ENCODE peak calls at places on chromosomes 7 and 10, in seven cellular contexts. S is lower leg skin, N is OCI-LY7, V is adrenal gland, Y is foreskin fibroblast, J is BJ, Z is endothelial cell. O is an unnamed sample.

GRCh38 chr10:100007239-100008141 is 2.3 kb downstream of the DNMBP start:
- DNase-seq in S (no peak), N (peak; percentile 70), V (no peak), Y (peak; percentile 46), J (no peak), Z (no peak), O (no peak)

GRCh38 chr7:5452937-5453540 is 29.4 kb upstream of the TNRC18 start:
- DNase-seq in S (no peak), N (no peak), V (no peak), Y (peak; percentile 84), J (no peak), Z (no peak), O (no peak)

GRCh38 chr10:72126184-72126871 is 38.0 kb upstream of the SPOCK2 start:
- DNase-seq in S (no peak), N (peak; percentile 62), V (no peak), Y (peak; percentile 78), J (no peak), Z (no peak), O (no peak)

GRCh38 chr7:18666107-18666728 is 170.7 kb downstream of the HDAC9 start:
- DNase-seq in S (peak; percentile 96), N (peak; percentile 85), V (peak; percentile 84), Y (peak; percentile 79), J (no peak), Z (peak; percentile 85), O (peak; percentile 84)

GRCh38 chr10:91077549-91078017 is 142.9 kb upstream of the PCGF5 start:
- DNase-seq in S (no peak), N (no peak), V (peak; percentile 90), Y (peak; percentile 14), J (no peak), Z (no peak), O (no peak)

GRCh38 chr7:140639366-140640053 is 1.1 kb downstream of the DENND2A start:
- DNase-seq in S (no peak), N (no peak), V (no peak), Y (peak; percentile 74), J (peak; percentile 66), Z (peak; percentile 32), O (no peak)

GRCh38 chr10:99852481-99853213 is 70.2 kb downstream of the ABCC2 start:
- DNase-seq in S (no peak), N (no peak), V (no peak), Y (no peak), J (no peak), Z (no peak), O (no peak)

GRCh38 chr10:124074471-124075109 is 18.8 kb downstream of the CHST15 start:
- DNase-seq in S (no peak), N (peak; percentile 65), V (peak; percentile 29), Y (no peak), J (no peak), Z (no peak), O (no peak)

GRCh38 chr7:112649560-112649959 is 140.6 kb downstream of the TMEM168 start:
- DNase-seq in S (no peak), N (no peak), V (no peak), Y (peak; percentile 64), J (no peak), Z (no peak), O (no peak)

GRCh38 chr7:18494821-18495408 is 634 bp upstream of the HDAC9 start:
- DNase-seq in S (no peak), N (no peak), V (no peak), Y (peak; percentile 63), J (peak; percentile 36), Z (no peak), O (no peak)

GRCh38 chr7:28588606-28589005 is 176.3 kb downstream of the CREB5 start:
- DNase-seq in S (no peak), N (no peak), V (no peak), Y (no peak), J (no peak), Z (no peak), O (no peak)

GRCh38 chr7:87344446-87344845 is 1.0 kb upstream of the CROT start:
- DNase-seq in S (no peak), N (peak; percentile 20), V (no peak), Y (peak; percentile 9), J (no peak), Z (no peak), O (no peak)

GRCh38 chr7:102295346-102296178 is 8.9 kb downstream of the SH2B2 start:
- DNase-seq in S (no peak), N (no peak), V (peak; percentile 49), Y (no peak), J (no peak), Z (no peak), O (no peak)

GRCh38 chr10:113578766-113579165 is 25.9 kb downstream of the HABP2 start:
- DNase-seq in S (no peak), N (no peak), V (no peak), Y (no peak), J (no peak), Z (no peak), O (no peak)

GRCh38 chr10:112898540-112899395 is 51.3 kb upstream of the TCF7L2 start:
- DNase-seq in S (no peak), N (no peak), V (peak; percentile 17), Y (peak; percentile 75), J (no peak), Z (peak; percentile 19), O (no peak)

GRCh38 chr7:117972606-117973005 is 99.4 kb upstream of the CTTNBP2 start:
- DNase-seq in S (no peak), N (no peak), V (no peak), Y (no peak), J (no peak), Z (no peak), O (no peak)

GRCh38 chr7:51311166-51311565 is 5.4 kb downstream of the COBL start:
- DNase-seq in S (peak; percentile 64), N (no peak), V (no peak), Y (no peak), J (no peak), Z (no peak), O (no peak)

GRCh38 chr7:51308738-51309102 is 7.9 kb downstream of the COBL start:
- DNase-seq in S (peak; percentile 54), N (no peak), V (no peak), Y (no peak), J (no peak), Z (no peak), O (peak; percentile 71)

GRCh38 chr7:51309361-51310130 is 7.1 kb downstream of the COBL start:
- DNase-seq in S (no peak), N (no peak), V (no peak), Y (no peak), J (no peak), Z (no peak), O (no peak)

GRCh38 chr7:51307811-51308737 is 8.5 kb downstream of the COBL start:
- DNase-seq in S (peak; percentile 12), N (no peak), V (no peak), Y (no peak), J (no peak), Z (no peak), O (no peak)

DNA sequence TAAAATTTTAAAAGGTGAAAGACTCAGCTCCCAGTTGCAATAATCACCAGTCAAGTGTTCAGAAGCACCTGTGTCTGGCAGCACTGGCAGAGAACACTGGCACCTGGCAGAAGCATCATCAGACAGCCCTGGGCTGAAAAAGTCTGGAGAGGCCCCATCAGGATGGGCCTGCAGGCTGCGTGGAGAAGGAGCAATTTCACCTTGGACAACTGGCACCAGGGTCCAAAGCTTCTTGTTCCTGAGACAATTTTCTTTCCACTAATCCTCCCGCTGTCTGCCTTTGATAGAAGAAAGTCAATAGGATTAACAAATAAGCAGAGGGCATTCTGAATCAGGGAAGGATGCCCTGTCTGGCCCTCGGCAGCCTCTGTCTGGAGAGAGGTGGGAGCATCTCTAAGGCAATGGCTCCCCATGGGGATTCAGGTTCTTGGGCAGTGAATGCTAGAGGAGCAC is 6.5 kb downstream of the COBL start:
- DNase-seq in S (peak; percentile 57), N (no peak), V (no peak), Y (no peak), J (no peak), Z (no peak), O (peak; percentile 67)
- TF ChIP-seq CTCF in S (no peak), N (no peak), V (no peak), Y (no peak), J (no peak), Z (no peak), O (no peak)

DNA sequence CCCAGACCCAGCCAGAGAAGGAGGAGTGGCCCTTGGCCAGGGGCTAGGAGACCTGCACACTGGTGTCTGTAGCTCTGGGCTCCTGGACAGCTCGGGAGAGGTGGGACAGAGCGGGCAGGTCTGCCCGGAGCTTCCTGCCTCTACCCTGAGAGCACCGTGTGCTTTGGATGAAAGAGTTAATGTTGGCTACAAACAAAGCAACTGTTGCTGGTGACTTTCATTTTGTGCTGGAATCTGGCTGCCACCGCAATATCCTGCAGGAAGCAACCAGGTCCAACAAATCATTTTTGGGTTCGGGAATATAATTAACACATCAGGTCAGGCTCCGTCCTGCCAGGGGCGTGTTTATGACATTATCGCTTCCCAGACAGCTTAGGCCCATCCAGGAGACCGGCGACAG is 441.8 kb upstream of the MKI67 start:
- DNase-seq in S (peak; percentile 45), N (no peak), V (no peak), Y (no peak), J (no peak), Z (no peak), O (peak; percentile 68)
- TF ChIP-seq CTCF in S (no peak), N (no peak), V (no peak), Y (no peak), J (no peak), Z (no peak), O (no peak)

GRCh38 chr10:125331056-125331455 is 170.7 kb upstream of the CTBP2 start:
- DNase-seq in S (no peak), N (no peak), V (no peak), Y (no peak), J (no peak), Z (no peak), O (no peak)
- TF ChIP-seq CTCF in S (no peak), N (no peak), V (no peak), Y (no peak), J (no peak), Z (no peak), O (no peak)

DNA sequence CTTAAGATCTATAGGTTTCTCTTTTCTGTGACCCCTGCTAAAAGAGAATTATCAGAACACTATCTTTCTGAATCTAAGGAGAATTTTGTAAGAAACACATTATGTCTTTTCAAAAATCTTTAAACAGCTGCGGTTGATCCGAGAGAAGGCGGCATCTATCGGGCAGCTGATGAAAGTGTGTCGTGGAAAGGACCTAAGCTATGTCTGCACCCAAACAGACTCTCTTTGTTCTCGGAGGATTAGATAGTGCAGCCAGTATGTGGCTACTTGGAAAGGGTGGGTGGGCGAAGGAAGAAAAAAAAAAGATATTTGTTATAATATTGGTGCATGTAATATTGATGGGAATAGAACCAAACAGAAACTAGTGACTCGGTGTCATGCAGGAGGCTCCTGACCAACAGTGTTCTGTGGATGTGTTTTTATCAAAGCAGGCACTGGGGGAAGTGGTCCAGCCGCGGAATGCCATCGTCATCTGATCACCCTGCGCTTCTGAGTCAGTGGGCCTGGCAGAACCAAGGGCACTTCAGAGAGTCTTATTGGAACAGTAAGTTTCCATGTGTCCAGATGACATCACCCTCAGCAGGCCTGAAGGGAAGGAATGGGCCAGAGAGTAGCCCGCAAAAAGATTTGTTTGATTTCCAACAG is 509.7 kb upstream of the AKR1E2 start:
- DNase-seq in S (peak; percentile 91), N (no peak), V (no peak), Y (peak; percentile 97), J (peak; percentile 32), Z (no peak), O (no peak)
- TF ChIP-seq CTCF in S (no peak), N (no peak), V (no peak), Y (no peak), J (peak; percentile 30), Z (no peak), O (peak; percentile 39)

GRCh38 chr10:117449636-117450035 is 74.4 kb upstream of the PDZD8 start:
- DNase-seq in S (no peak), N (no peak), V (no peak), Y (peak; percentile 38), J (no peak), Z (no peak), O (no peak)
- TF ChIP-seq CTCF in S (no peak), N (peak; percentile 27), V (no peak), Y (no peak), J (no peak), Z (no peak), O (peak; percentile 27)

GRCh38 chr7:130668258-130669050 is at the start of gene COPG2:
- DNase-seq in S (peak; percentile 95), N (peak; percentile 90), V (peak; percentile 78), Y (peak; percentile 95), J (peak; percentile 25), Z (peak; percentile 91), O (peak; percentile 95)
- TF ChIP-seq CTCF in S (no peak), N (no peak), V (no peak), Y (no peak), J (no peak), Z (no peak), O (peak; percentile 19)

O was measured in osteocyte.